ENCODE peak calls at places on chromosome 17, in ten cellular contexts. B is HFF-Myc; C is naive thymus-derived CD4-positive, alpha-beta T cell; V is activated T-helper 1 cell treated with Interleukin-2 at 50 U/mL for 16 hours; F is adrenal gland; N is activated T-cell treated with anti-CD3 and anti-CD28 coated beads for 1 hour; I is nucleus accumbens; L is WERI-Rb-1; S is Kasumi-1; Z is AG09319. H is an unnamed sample.
A peak's percentile ranks its signal among the peaks of the same experiment; 100 is the strongest.

GRCh38 chr17:82461827-82462524 is 3.4 kb downstream of the NARF start:
- DNase-seq in B (no peak), V (no peak), S (no peak), N (no peak), L (no peak), I (no peak), Z (no peak), C (no peak), F (no peak), H (no peak)

GRCh38 chr17:35294756-35295155 is 51.9 kb downstream of the SLFN5 start:
- DNase-seq in L (no peak), Z (no peak), S (no peak), C (no peak), F (no peak), I (no peak), B (no peak), N (no peak), V (no peak), H (no peak)

GRCh38 chr17:79001190-79002020 is 8.2 kb downstream of the CANT1 start:
- DNase-seq in S (no peak), Z (no peak), F (no peak), L (no peak), B (no peak), V (no peak), I (no peak), C (no peak), N (no peak), H (no peak)

GRCh38 chr17:8631554-8631877 is 991 bp upstream of the MYH10 start:
- DNase-seq in V (no peak), C (no peak), N (no peak), Z (no peak), I (no peak), L (no peak), F (no peak), B (no peak), S (no peak), H (no peak)

GRCh38 chr17:61139219-61139618 is 260.4 kb upstream of the TBX2 start:
- DNase-seq in F (peak; percentile 26), L (no peak), Z (peak; percentile 22), I (no peak), N (peak; percentile 23), S (peak; percentile 100), B (peak; percentile 74), C (peak; percentile 27), V (peak; percentile 16), H (peak; percentile 84)

GRCh38 chr17:28811594-28812135 is 30.9 kb downstream of the FAM222B start:
- DNase-seq in N (no peak), C (no peak), V (no peak), L (peak; percentile 18), Z (no peak), B (no peak), S (peak; percentile 29), I (no peak), F (no peak), H (no peak)

GRCh38 chr17:75396781-75397180 is 8.7 kb downstream of the GRB2 start:
- DNase-seq in L (no peak), S (no peak), N (no peak), C (no peak), I (no peak), Z (no peak), F (no peak), B (no peak), V (no peak), H (no peak)

GRCh38 chr17:151886-152859 is 14.8 kb downstream of the SCGB1C2 start:
- DNase-seq in C (no peak), F (peak; percentile 31), L (no peak), V (no peak), N (no peak), Z (no peak), S (no peak), I (no peak), B (no peak), H (no peak)

GRCh38 chr17:17741346-17742023 is 60.2 kb downstream of the RAI1 start:
- DNase-seq in C (no peak), V (no peak), N (no peak), B (no peak), F (peak; percentile 68), L (peak; percentile 88), I (peak; percentile 82), S (no peak), Z (no peak), H (no peak)

GRCh38 chr17:17153071-17153470 is 53.1 kb downstream of the PLD6 start:
- DNase-seq in N (no peak), L (no peak), I (no peak), B (no peak), F (no peak), Z (no peak), S (no peak), V (no peak), C (no peak), H (no peak)

GRCh38 chr17:60364006-60364405 is 27.9 kb downstream of the USP32 start:
- DNase-seq in V (no peak), L (no peak), Z (no peak), F (no peak), I (no peak), N (no peak), S (no peak), C (no peak), B (no peak), H (no peak)

GRCh38 chr17:8465381-8466158 is 29.9 kb downstream of the NDEL1 start:
- DNase-seq in N (no peak), I (no peak), Z (no peak), V (no peak), S (no peak), F (no peak), B (no peak), L (no peak), C (no peak), H (no peak)

GRCh38 chr17:68580236-68580903 is 20.8 kb downstream of the FAM20A start:
- DNase-seq in F (peak; percentile 58), N (no peak), V (no peak), I (no peak), Z (peak; percentile 81), L (no peak), B (peak; percentile 48), C (no peak), S (peak; percentile 48), H (no peak)

GRCh38 chr17:74543406-74543805 is 2.5 kb downstream of the CD300C start:
- DNase-seq in S (no peak), I (no peak), B (no peak), L (no peak), N (no peak), C (no peak), F (no peak), V (no peak), Z (no peak), H (no peak)

GRCh38 chr17:2852211-2852610 is 56.0 kb downstream of the RAP1GAP2 start:
- DNase-seq in C (no peak), V (no peak), F (no peak), L (no peak), S (peak; percentile 0), N (no peak), I (no peak), B (no peak), Z (no peak), H (no peak)

GRCh38 chr17:36847293-36847645 is 90.0 kb upstream of the LHX1 start:
- DNase-seq in B (no peak), L (no peak), Z (no peak), V (no peak), C (no peak), F (no peak), I (no peak), N (no peak), S (no peak), H (no peak)

GRCh38 chr17:18261146-18261515 is 669 bp downstream of the MIEF2 start:
- DNase-seq in S (no peak), C (no peak), F (peak; percentile 93), B (no peak), N (no peak), L (peak; percentile 34), V (no peak), Z (no peak), I (no peak), H (no peak)

GRCh38 chr17:64003526-64004121 is 5.5 kb downstream of the PRR29 start:
- DNase-seq in B (no peak), C (no peak), Z (no peak), S (no peak), L (no peak), V (no peak), F (no peak), I (no peak), N (no peak), H (no peak)

GRCh38 chr17:19388791-19389190 is 1.8 kb upstream of the MFAP4 start:
- DNase-seq in S (no peak), N (no peak), F (peak; percentile 98), L (no peak), B (no peak), I (no peak), V (no peak), Z (no peak), C (no peak), H (no peak)

GRCh38 chr17:2084766-2085647 is 30.1 kb downstream of the HIC1 start:
- DNase-seq in B (peak; percentile 92), S (no peak), F (peak; percentile 76), I (no peak), C (no peak), N (no peak), Z (peak; percentile 94), L (no peak), V (no peak), H (no peak)

GRCh38 chr17:60154616-60155426 is 5.0 kb downstream of the CA4 start:
- DNase-seq in L (peak; percentile 24), F (no peak), Z (no peak), C (no peak), I (no peak), N (no peak), S (no peak), V (no peak), B (peak; percentile 85), H (no peak)

GRCh38 chr17:77651983-77652382 is 306.5 kb upstream of the TNRC6C start:
- DNase-seq in F (no peak), L (no peak), N (no peak), C (no peak), Z (no peak), I (no peak), S (no peak), V (no peak), B (no peak), H (no peak)

GRCh38 chr17:58338907-58339774 is 10.5 kb upstream of the TSPOAP1 start:
- DNase-seq in I (no peak), V (no peak), F (peak; percentile 59), Z (no peak), N (no peak), L (peak; percentile 74), C (peak; percentile 24), B (peak; percentile 44), S (peak; percentile 94), H (no peak)

GRCh38 chr17:4448197-4448980 is 14.6 kb downstream of the SPNS3 start:
- DNase-seq in L (peak; percentile 23), B (no peak), V (no peak), Z (no peak), S (no peak), N (no peak), F (no peak), I (no peak), C (no peak), H (no peak)

GRCh38 chr17:63919311-63919723 is 678 bp upstream of the GH1 start:
- DNase-seq in N (peak; percentile 62), S (peak; percentile 75), V (peak; percentile 51), F (peak; percentile 73), C (peak; percentile 53), L (peak; percentile 79), I (peak; percentile 17), B (peak; percentile 20), Z (no peak), H (peak; percentile 76)

H was measured in naive thymus-derived CD8-positive, alpha-beta T cell.